ENCODE peak calls at places on chromosomes 11 and 22, in five cellular contexts. One of them, this sample, is unnamed.

GRCh38 chr22:31829505-31829904 is 75.7 kb downstream of the DEPDC5 start:
- DNase-seq in GM12878: peak; percentile 19
- DNase-seq in HCT116: peak; percentile 89
- DNase-seq in H1: no peak
- DNase-seq in SK-N-SH: peak; percentile 47
- DNase-seq in this sample: no peak

GRCh38 chr11:121451178-121451981 is 734 bp upstream of the SORL1 start:
- DNase-seq in H1: no peak
- DNase-seq in GM12878: no peak
- DNase-seq in HCT116: no peak
- DNase-seq in SK-N-SH: no peak
- DNase-seq in this sample: no peak

GRCh38 chr11:575996-576756 is at the start of gene PHRF1:
- DNase-seq in SK-N-SH: peak; percentile 100
- DNase-seq in GM12878: peak; percentile 66
- DNase-seq in H1: peak; percentile 96
- DNase-seq in HCT116: peak; percentile 88
- DNase-seq in this sample: peak; percentile 89

GRCh38 chr22:36323182-36323854 is 64.4 kb downstream of the MYH9 start:
- DNase-seq in SK-N-SH: no peak
- DNase-seq in H1: no peak
- DNase-seq in HCT116: no peak
- DNase-seq in GM12878: no peak
- DNase-seq in this sample: no peak

GRCh38 chr11:75625970-75626691 is 42.7 kb downstream of the MAP6 start:
- DNase-seq in H1: no peak
- DNase-seq in SK-N-SH: no peak
- DNase-seq in HCT116: no peak
- DNase-seq in GM12878: no peak
- DNase-seq in this sample: no peak

GRCh38 chr11:110777765-110778164 is 65.5 kb upstream of the ARHGAP20 start:
- DNase-seq in GM12878: peak; percentile 24
- DNase-seq in HCT116: no peak
- DNase-seq in SK-N-SH: no peak
- DNase-seq in H1: no peak
- DNase-seq in this sample: no peak

GRCh38 chr22:45218974-45219373 is 21.7 kb downstream of the KIAA0930 start:
- DNase-seq in GM12878: peak; percentile 20
- DNase-seq in SK-N-SH: peak; percentile 63
- DNase-seq in H1: no peak
- DNase-seq in HCT116: no peak
- DNase-seq in this sample: no peak

GRCh38 chr11:36065436-36065835 is 121.6 kb downstream of the LDLRAD3 start:
- DNase-seq in HCT116: no peak
- DNase-seq in SK-N-SH: no peak
- DNase-seq in H1: no peak
- DNase-seq in GM12878: no peak
- DNase-seq in this sample: no peak

GRCh38 chr11:123536690-123537437 is 106.8 kb downstream of the GRAMD1B start:
- DNase-seq in SK-N-SH: no peak
- DNase-seq in H1: no peak
- DNase-seq in HCT116: no peak
- DNase-seq in GM12878: no peak
- DNase-seq in this sample: peak; percentile 78

GRCh38 chr11:23932485-23932898 is 564.4 kb upstream of the LUZP2 start:
- DNase-seq in HCT116: no peak
- DNase-seq in GM12878: no peak
- DNase-seq in H1: no peak
- DNase-seq in SK-N-SH: no peak
- DNase-seq in this sample: no peak

GRCh38 chr22:19891350-19892248 is 36.9 kb upstream of the GNB1L start:
- DNase-seq in GM12878: no peak
- DNase-seq in SK-N-SH: peak; percentile 89
- DNase-seq in HCT116: no peak
- DNase-seq in H1: no peak
- DNase-seq in this sample: peak; percentile 61

GRCh38 chr22:32005453-32005852 is 37.6 kb upstream of the SLC5A1 start:
- DNase-seq in SK-N-SH: no peak
- DNase-seq in GM12878: no peak
- DNase-seq in H1: no peak
- DNase-seq in HCT116: no peak
- DNase-seq in this sample: no peak

GRCh38 chr11:2580444-2581050 is 119.2 kb downstream of the KCNQ1OT1 start:
- DNase-seq in HCT116: no peak
- DNase-seq in GM12878: no peak
- DNase-seq in H1: peak; percentile 46
- DNase-seq in SK-N-SH: peak; percentile 30
- DNase-seq in this sample: no peak

GRCh38 chr22:40953446-40953845 is 2.3 kb downstream of the RBX1 start:
- DNase-seq in H1: no peak
- DNase-seq in HCT116: no peak
- DNase-seq in SK-N-SH: no peak
- DNase-seq in GM12878: no peak
- DNase-seq in this sample: no peak
- TF ChIP-seq YY1 in H1: no peak
- TF ChIP-seq YY1 in HCT116: no peak
- TF ChIP-seq YY1 in SK-N-SH: no peak
- TF ChIP-seq YY1 in GM12878: no peak
- TF ChIP-seq YY1 in this sample: no peak

GRCh38 chr11:115506909-115507649 is 2.9 kb upstream of the CADM1 start:
- DNase-seq in SK-N-SH: no peak
- DNase-seq in HCT116: no peak
- DNase-seq in H1: no peak
- DNase-seq in GM12878: no peak
- DNase-seq in this sample: no peak
- TF ChIP-seq YY1 in SK-N-SH: no peak
- TF ChIP-seq YY1 in HCT116: no peak
- TF ChIP-seq YY1 in H1: no peak
- TF ChIP-seq YY1 in GM12878: no peak
- TF ChIP-seq YY1 in this sample: no peak

DNA sequence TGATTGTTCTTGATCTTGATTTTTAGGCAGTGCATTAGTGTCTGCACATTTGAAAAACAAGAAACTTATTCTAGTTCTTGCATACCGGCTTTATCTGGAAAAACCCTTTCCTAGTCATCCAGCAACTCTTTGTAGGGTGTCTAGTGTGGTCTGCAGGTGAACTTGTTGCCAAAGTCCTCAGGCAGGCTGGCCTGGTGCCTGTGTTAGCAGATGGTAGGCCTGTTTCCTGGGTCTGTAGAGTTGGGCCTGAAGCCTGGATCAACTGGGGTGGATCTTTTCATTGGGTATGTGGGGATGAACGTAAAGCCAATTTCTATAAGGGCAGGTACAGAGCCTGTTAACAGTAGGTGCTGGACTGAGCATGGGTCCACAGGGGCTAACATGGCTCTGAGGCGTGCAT is 5.6 kb upstream of the GLYATL1 start:
- DNase-seq in GM12878: no peak
- DNase-seq in HCT116: no peak
- DNase-seq in SK-N-SH: no peak
- DNase-seq in H1: no peak
- DNase-seq in this sample: no peak
- TF ChIP-seq YY1 in GM12878: no peak
- TF ChIP-seq YY1 in HCT116: no peak
- TF ChIP-seq YY1 in SK-N-SH: no peak
- TF ChIP-seq YY1 in H1: no peak
- TF ChIP-seq YY1 in this sample: no peak

GRCh38 chr22:33380789-33381530 is 322.8 kb upstream of the SYN3 start:
- DNase-seq in SK-N-SH: no peak
- DNase-seq in HCT116: no peak
- DNase-seq in H1: no peak
- DNase-seq in GM12878: peak; percentile 11
- DNase-seq in this sample: no peak
- TF ChIP-seq YY1 in SK-N-SH: no peak
- TF ChIP-seq YY1 in HCT116: no peak
- TF ChIP-seq YY1 in H1: no peak
- TF ChIP-seq YY1 in GM12878: no peak
- TF ChIP-seq YY1 in this sample: no peak

GRCh38 chr11:10669258-10670033 is 24.1 kb downstream of the IRAG1 start:
- DNase-seq in H1: no peak
- DNase-seq in GM12878: no peak
- DNase-seq in SK-N-SH: peak; percentile 54
- DNase-seq in HCT116: no peak
- DNase-seq in this sample: no peak
- TF ChIP-seq YY1 in H1: no peak
- TF ChIP-seq YY1 in GM12878: no peak
- TF ChIP-seq YY1 in SK-N-SH: no peak
- TF ChIP-seq YY1 in HCT116: no peak
- TF ChIP-seq YY1 in this sample: no peak

GRCh38 chr22:27063841-27064240 is 406.5 kb downstream of the MIAT start:
- DNase-seq in GM12878: no peak
- DNase-seq in H1: no peak
- DNase-seq in HCT116: no peak
- DNase-seq in SK-N-SH: no peak
- DNase-seq in this sample: no peak
- TF ChIP-seq YY1 in GM12878: no peak
- TF ChIP-seq YY1 in H1: no peak
- TF ChIP-seq YY1 in HCT116: no peak
- TF ChIP-seq YY1 in SK-N-SH: no peak
- TF ChIP-seq YY1 in this sample: no peak

GRCh38 chr22:42939451-42939881 is 75.5 kb downstream of the PACSIN2 start:
- DNase-seq in H1: no peak
- DNase-seq in SK-N-SH: no peak
- DNase-seq in GM12878: no peak
- DNase-seq in HCT116: no peak
- DNase-seq in this sample: no peak
- TF ChIP-seq YY1 in H1: no peak
- TF ChIP-seq YY1 in SK-N-SH: no peak
- TF ChIP-seq YY1 in GM12878: no peak
- TF ChIP-seq YY1 in HCT116: no peak
- TF ChIP-seq YY1 in this sample: no peak

GRCh38 chr11:117914398-117914761 is 14.8 kb downstream of the TMPRSS13 start:
- DNase-seq in H1: no peak
- DNase-seq in GM12878: no peak
- DNase-seq in HCT116: no peak
- DNase-seq in SK-N-SH: no peak
- DNase-seq in this sample: no peak
- TF ChIP-seq YY1 in H1: no peak
- TF ChIP-seq YY1 in GM12878: no peak
- TF ChIP-seq YY1 in HCT116: no peak
- TF ChIP-seq YY1 in SK-N-SH: no peak
- TF ChIP-seq YY1 in this sample: no peak

This sample was measured in NT2/D1.